ENCODE peak calls at places on chromosomes 4 and X, in five cellular contexts. P is stimulated activated naive B cell treated with anti-CD40 and anti-IgM and Interleukin-4, amounts not matched to agents 10 μg/mL and 1 μg/mL and 100 μg/mL, for 72 hours; A is DMS153; T is A549; R is EL. O is an unnamed sample.

GRCh38 chr4:5878359-5878758 is 14.5 kb downstream of the CRMP1 start:
- DNase-seq in P (no peak), T (no peak), A (peak), R (no peak), O (no peak)

GRCh38 chr4:100649478-100649877 is 131.7 kb upstream of the EMCN start:
- DNase-seq in T (no peak), R (no peak), A (no peak), P (no peak), O (no peak)

GRCh38 chr4:30537462-30537861 is 182.7 kb upstream of the PCDH7 start:
- DNase-seq in A (no peak), R (peak), T (no peak), P (no peak), O (no peak)

GRCh38 chr4:120636120-120636630 is 286.4 kb downstream of the PRDM5 start:
- DNase-seq in P (no peak), T (no peak), R (no peak), A (no peak), O (no peak)

GRCh38 chrX:19678941-19679340 is 163.6 kb upstream of the MAP3K15 start:
- DNase-seq in P (no peak), A (no peak), T (no peak), R (peak), O (no peak)

GRCh38 chrX:101708180-101708579 is 48.5 kb upstream of the ARMCX2 start:
- DNase-seq in A (no peak), R (peak), T (no peak), P (no peak), O (no peak)

GRCh38 chr4:82381661-82382284 is 8.0 kb upstream of the HNRNPD start:
- DNase-seq in T (no peak), R (no peak), P (no peak), A (no peak), O (no peak)

GRCh38 chr4:71239365-71239764 is 99.5 kb upstream of the SLC4A4 start:
- DNase-seq in P (no peak), R (peak), A (no peak), T (no peak), O (no peak)

GRCh38 chr4:67770422-67770821 is 16.2 kb upstream of the GNRHR start:
- DNase-seq in T (no peak), A (no peak), P (no peak), R (no peak), O (no peak)

GRCh38 chrX:143472334-143472938 is 44.8 kb downstream of the SPANXN3 start:
- DNase-seq in P (no peak), A (peak), R (no peak), T (no peak), O (no peak)

GRCh38 chrX:129755779-129756650 is 17.2 kb downstream of the XPNPEP2 start:
- DNase-seq in T (no peak), P (no peak), R (no peak), A (no peak), O (no peak)

GRCh38 chrX:33133320-33133719 is 78.0 kb downstream of the DMD start:
- DNase-seq in A (no peak), R (no peak), T (no peak), P (no peak), O (no peak)

GRCh38 chr4:2958446-2958845 is 4.8 kb downstream of the NOP14 start:
- DNase-seq in P (no peak), R (peak), A (no peak), T (no peak), O (no peak)

GRCh38 chr4:6688879-6689505 is 4.7 kb upstream of the S100P start:
- DNase-seq in P (peak), A (peak), R (peak), T (peak), O (no peak)

GRCh38 chr4:48093949-48094550 is 40.0 kb downstream of the TXK start:
- DNase-seq in R (peak), A (no peak), P (no peak), T (peak), O (no peak)

GRCh38 chr4:138553001-138553845 is 311.1 kb upstream of the SLC7A11 start:
- DNase-seq in P (no peak), R (no peak), T (no peak), A (no peak), O (no peak)

GRCh38 chr4:37383579-37384229 is 139.2 kb downstream of the NWD2 start:
- DNase-seq in R (peak), A (no peak), P (peak), T (peak), O (no peak)

GRCh38 chr4:87978656-87979055 is 3.1 kb downstream of the SPP1 start:
- DNase-seq in P (no peak), R (peak), A (no peak), T (no peak), O (no peak)

GRCh38 chr4:139300431-139301142 is 718 bp upstream of the NAA15 start:
- DNase-seq in A (no peak), R (peak), P (no peak), T (peak), O (no peak)

GRCh38 chrX:150239946-150240642 is 123.0 kb upstream of the MAMLD1 start:
- DNase-seq in R (no peak), T (no peak), A (no peak), P (no peak), O (no peak)

GRCh38 chr4:167873536-167873935 is 218.8 kb upstream of the ANXA10 start:
- DNase-seq in R (peak), T (no peak), A (no peak), P (no peak), O (no peak)

GRCh38 chrX:49303346-49303745 is at the start of gene GAGE10:
- DNase-seq in A (no peak), P (no peak), R (no peak), T (no peak), O (no peak)

GRCh38 chr4:148203056-148203898 is 238.9 kb downstream of the NR3C2 start:
- DNase-seq in R (no peak), P (no peak), T (no peak), A (no peak), O (no peak)

GRCh38 chrX:7120578-7121219 is 26.8 kb upstream of the STS start:
- DNase-seq in A (peak), R (peak), T (no peak), P (no peak), O (no peak)

GRCh38 chrX:71366674-71367256 is 608 bp downstream of the TAF1 start:
- DNase-seq in T (peak), A (no peak), P (peak), R (peak), O (no peak)

GRCh38 chrX:135396109-135396508 is 25.6 kb upstream of the SMIM10L2A start:
- DNase-seq in A (peak), T (no peak), R (peak), P (no peak), O (no peak)

GRCh38 chr4:15244354-15244753 is 183.5 kb upstream of the C1QTNF7 start:
- DNase-seq in R (peak), T (no peak), A (no peak), P (no peak), O (no peak)

GRCh38 chrX:118823263-118824172 is at the start of gene ZCCHC12:
- DNase-seq in A (peak), T (peak), R (peak), P (peak), O (no peak)

GRCh38 chrX:57933321-57933720 is 23.1 kb upstream of the ZXDA start:
- DNase-seq in T (no peak), A (no peak), R (no peak), P (no peak), O (no peak)

GRCh38 chrX:44035576-44035975 is 62.4 kb upstream of the NDP start:
- DNase-seq in T (no peak), A (no peak), P (no peak), R (no peak), O (no peak)

GRCh38 chrX:69562904-69563568 is 52.9 kb upstream of the EDA start:
- DNase-seq in A (no peak), R (no peak), T (no peak), P (no peak), O (no peak)

O was measured in GM12864.